ENCODE peak calls at places on chromosomes 4 and X, in four cellular contexts. A, C, E and W are unnamed samples.
A peak's percentile ranks its signal among the peaks of the same experiment; 100 is the strongest.

GRCh38 chr4:111542056-111542455 is 603.2 kb upstream of the FAM241A start:
- DNase-seq in A (no peak), C (no peak), E (peak; percentile 13), W (no peak)

GRCh38 chr4:155660436-155660835 is 6.2 kb upstream of the GUCY1A1 start:
- DNase-seq in A (no peak), C (no peak), E (no peak), W (no peak)

GRCh38 chr4:137519406-137519805 is 12.9 kb downstream of the PCDH18 start:
- DNase-seq in A (peak; percentile 77), C (no peak), E (peak; percentile 83), W (no peak)

GRCh38 chrX:86369847-86370630 is 221.8 kb downstream of the DACH2 start:
- DNase-seq in A (no peak), C (no peak), E (peak; percentile 0), W (no peak)

GRCh38 chr4:76147454-76148141 is 599 bp downstream of the NUP54 start:
- DNase-seq in A (peak; percentile 85), C (peak; percentile 96), E (peak; percentile 75), W (peak; percentile 94)

GRCh38 chr4:122661661-122662160 is 40.8 kb upstream of the IL21 start:
- DNase-seq in A (no peak), C (no peak), E (peak; percentile 20), W (no peak)

GRCh38 chrX:129594781-129595180 is 54.7 kb downstream of the OCRL start:
- DNase-seq in A (no peak), C (no peak), E (no peak), W (no peak)

GRCh38 chr4:147864591-147864990 is 132.7 kb downstream of the ARHGAP10 start:
- DNase-seq in A (no peak), C (no peak), E (peak; percentile 24), W (no peak)

DNA sequence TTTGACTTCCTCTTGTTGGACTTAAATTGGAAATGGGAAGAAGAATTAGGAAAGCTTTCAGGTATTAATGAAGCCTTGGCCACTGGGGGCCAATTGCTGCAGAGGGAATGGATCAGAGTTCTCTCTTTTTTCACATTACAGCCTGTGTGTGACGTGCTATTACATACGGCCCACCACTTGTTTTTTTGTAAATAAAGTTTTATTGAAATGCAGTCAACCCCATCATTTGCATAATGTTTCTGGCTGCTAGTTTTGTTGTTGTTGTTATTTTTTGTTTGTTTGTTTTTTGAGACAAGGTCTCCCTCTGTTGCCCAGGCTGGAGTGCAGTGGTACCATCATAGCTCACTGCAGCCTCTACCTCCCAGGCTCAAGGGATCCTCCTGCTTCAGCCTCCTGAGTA is 98.4 kb downstream of the ASMT start:
- DNase-seq in A (no peak), C (no peak), E (no peak), W (no peak)
- TF ChIP-seq CTCF in A (no peak), C (no peak), E (no peak), W (no peak)

GRCh38 chrX:105553118-105553517 is 269.2 kb upstream of the NRK start:
- DNase-seq in A (no peak), C (no peak), E (no peak), W (no peak)

DNA sequence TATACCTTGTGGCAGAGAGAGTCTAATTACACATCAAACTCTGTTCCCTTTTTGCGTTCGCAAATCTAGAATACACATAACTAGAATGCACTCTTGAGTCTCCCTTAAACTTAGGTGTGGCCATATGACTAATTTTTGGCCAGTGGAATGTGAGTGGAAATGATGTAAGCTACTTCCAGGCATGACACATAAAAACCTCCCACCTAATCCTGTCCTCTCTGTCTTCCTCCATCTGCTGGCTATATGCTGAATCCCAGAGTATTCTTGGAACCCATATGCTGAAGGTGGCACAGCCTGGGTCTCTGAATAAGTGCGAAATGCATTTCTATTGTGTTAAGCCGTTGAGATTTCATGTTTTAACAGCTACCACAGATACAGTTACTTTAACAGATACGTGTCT is 269.9 kb upstream of the NRK start:
- DNase-seq in A (peak; percentile 70), C (no peak), E (no peak), W (no peak)
- H3K27ac ChIP-seq in A (no peak overlapping the region), C (no peak overlapping the region), E (no peak overlapping the region), W (no peak overlapping the region)

DNA sequence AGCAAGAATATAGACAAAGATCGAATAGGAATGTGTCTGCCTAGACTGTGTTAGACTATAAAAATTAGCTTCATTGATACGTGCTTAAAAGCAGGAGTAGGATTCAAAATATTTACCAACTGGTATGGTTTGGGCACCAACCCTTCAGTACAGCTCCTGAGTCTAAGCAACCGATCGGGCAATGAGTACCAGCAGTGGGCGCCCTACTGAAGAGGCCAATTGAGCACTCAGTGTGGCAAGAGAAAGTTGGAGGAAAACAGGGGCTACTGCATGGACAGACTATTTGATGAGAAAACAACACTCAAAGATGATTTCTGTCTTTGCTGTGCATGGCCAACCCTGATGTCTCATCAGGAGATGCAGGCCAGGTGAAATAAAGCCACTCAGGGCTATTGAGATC is 176.0 kb upstream of the NWD2 start:
- DNase-seq in A (no peak), C (peak; percentile 68), E (no peak), W (peak; percentile 2)
- TF ChIP-seq CTCF in A (no peak), C (peak; percentile 78), E (no peak), W (peak; percentile 28)

GRCh38 chr4:118883861-118884260 is 4.8 kb upstream of the SYNPO2 start:
- DNase-seq in A (no peak), C (no peak), E (no peak), W (no peak)

GRCh38 chr4:118894034-118894433 is 5.4 kb downstream of the SYNPO2 start:
- DNase-seq in A (no peak), C (no peak), E (no peak), W (no peak)

GRCh38 chr4:118889313-118889694 is 650 bp downstream of the SYNPO2 start:
- DNase-seq in A (no peak), C (no peak), E (no peak), W (no peak)

GRCh38 chr4:118884716-118885115 is 3.9 kb upstream of the SYNPO2 start:
- DNase-seq in A (no peak), C (no peak), E (no peak), W (no peak)

GRCh38 chr4:118888666-118889312 is at the start of gene SYNPO2:
- DNase-seq in A (peak; percentile 91), C (peak; percentile 85), E (peak; percentile 87), W (peak; percentile 81)
- H3K27ac ChIP-seq in A (no peak within 1 kb of the TSS), C (no peak within 1 kb of the TSS), E (peak within 1 kb of the TSS; percentile 31), W (no peak within 1 kb of the TSS)

GRCh38 chr4:52234539-52235174 is 183.6 kb downstream of the SPATA18 start:
- DNase-seq in A (no peak), C (no peak), E (peak; percentile 37), W (peak; percentile 48)
- TF ChIP-seq CTCF in A (peak; percentile 30), C (no peak), E (peak; percentile 56), W (peak; percentile 57)

GRCh38 chrX:69031181-69031580 is 134.1 kb downstream of the PJA1 start:
- DNase-seq in A (no peak), C (peak; percentile 45), E (no peak), W (no peak)

GRCh38 chrX:69028006-69028760 is 137.1 kb downstream of the PJA1 start:
- DNase-seq in A (no peak), C (peak; percentile 7), E (no peak), W (no peak)

GRCh38 chrX:69027181-69028005 is 137.9 kb downstream of the PJA1 start:
- DNase-seq in A (peak; percentile 82), C (peak; percentile 20), E (peak; percentile 93), W (no peak)

GRCh38 chrX:69029696-69030245 is 135.5 kb downstream of the PJA1 start:
- DNase-seq in A (no peak), C (peak; percentile 38), E (no peak), W (no peak)

DNA sequence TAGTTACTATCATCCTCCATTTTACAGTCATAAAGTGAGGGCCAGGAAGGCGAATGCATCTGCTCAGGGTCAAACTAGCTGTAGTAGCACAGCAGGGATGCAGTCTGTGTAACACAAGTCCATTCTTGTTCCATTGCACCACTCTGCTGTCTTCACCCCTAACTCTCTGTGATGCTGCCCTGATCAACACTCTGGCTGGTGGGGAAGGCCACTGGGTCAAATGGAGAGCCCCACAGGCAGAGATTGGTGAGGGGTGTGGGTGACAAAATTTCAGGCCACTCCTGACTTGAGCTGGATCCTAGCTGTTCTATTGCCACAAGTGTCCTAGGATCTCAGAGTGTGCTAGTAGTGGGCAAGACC is 136.5 kb downstream of the PJA1 start:
- DNase-seq in A (no peak), C (peak; percentile 1), E (no peak), W (no peak)
- H3K27ac ChIP-seq in A (no peak overlapping the region), C (no peak overlapping the region), E (no peak overlapping the region), W (no peak overlapping the region)

GRCh38 chr4:21139327-21139726 is 439.1 kb downstream of the PACRGL start:
- DNase-seq in A (no peak), C (no peak), E (no peak), W (no peak)

GRCh38 chr4:21136231-21136630 is 436.0 kb downstream of the PACRGL start:
- DNase-seq in A (no peak), C (no peak), E (no peak), W (no peak)

GRCh38 chr4:21130606-21131005 is 430.3 kb downstream of the PACRGL start:
- DNase-seq in A (no peak), C (no peak), E (no peak), W (no peak)

DNA sequence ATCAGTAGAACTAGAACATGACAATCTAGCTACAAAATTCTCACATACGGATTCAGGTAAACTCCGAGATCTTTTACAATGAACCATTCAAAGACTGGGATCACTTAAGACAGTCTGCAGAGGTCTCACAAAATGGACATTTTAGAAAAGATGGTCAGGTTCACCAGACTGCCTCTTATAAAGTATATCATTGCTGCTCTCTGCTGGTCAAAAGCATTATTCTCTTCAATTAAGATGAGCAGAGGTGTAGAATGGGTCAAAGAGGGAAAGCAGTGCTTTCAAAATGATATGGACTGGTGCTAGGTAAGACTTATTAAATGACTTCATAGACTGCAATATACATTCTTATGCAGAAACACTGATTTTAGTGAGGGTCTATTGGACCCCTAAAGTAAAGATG is 434.7 kb downstream of the PACRGL start:
- DNase-seq in A (peak; percentile 7), C (no peak), E (no peak), W (peak; percentile 37)
- TF ChIP-seq CTCF in A (no peak), C (no peak), E (no peak), W (peak; percentile 40)

DNA sequence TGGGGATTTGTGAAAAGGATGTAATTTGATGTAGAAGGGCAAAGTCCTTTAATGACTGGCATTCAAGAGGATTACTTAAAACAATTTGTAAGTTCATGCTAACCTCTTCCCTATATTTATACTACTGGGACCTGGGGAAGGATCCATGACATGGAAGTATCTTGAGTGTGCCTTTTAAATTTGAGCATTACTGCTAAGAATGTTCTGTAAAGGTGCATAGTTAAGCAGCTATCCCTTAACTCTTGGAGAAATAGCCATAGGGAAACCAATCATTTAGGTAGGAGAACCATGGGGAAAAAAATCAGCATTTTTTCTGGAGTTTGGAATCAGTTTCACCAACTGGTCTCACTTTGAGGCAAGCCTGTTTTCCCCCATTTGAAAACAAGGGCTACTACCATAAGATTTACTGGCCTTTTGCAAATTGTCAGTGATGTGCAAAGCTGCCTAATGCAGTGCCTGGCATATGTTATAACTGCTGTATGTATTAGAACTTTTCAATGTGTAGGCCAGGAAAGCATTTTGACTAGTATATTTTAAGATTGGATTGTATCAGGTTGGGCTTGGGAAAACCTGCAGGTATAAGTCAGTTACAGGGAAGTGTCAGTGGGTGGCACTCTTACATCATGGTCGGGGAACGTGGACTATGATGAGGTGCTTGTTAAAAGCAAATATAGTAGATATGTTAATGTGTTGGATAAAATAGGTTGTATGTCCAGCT is 72.1 kb downstream of the PRSS12 start:
- DNase-seq in A (peak; percentile 78), C (no peak), E (peak; percentile 85), W (peak; percentile 68)
- H3K27ac ChIP-seq in A (peak overlapping the region; percentile 10), C (no peak overlapping the region), E (no peak overlapping the region), W (peak overlapping the region; percentile 94)